ENCODE peak calls at places on chromosomes 1 and 21, in five cellular contexts. Q is K562, K is A549, I is GM12878, S is HepG2. V is an unnamed sample.

GRCh38 chr1:236502972-236503639 is 20.7 kb upstream of the LGALS8 start:
- DNase-seq in S (peak), K (peak), Q (peak), I (no peak), V (peak)

GRCh38 chr1:174324939-174325338 is 122.8 kb upstream of the GPR52 start:
- DNase-seq in Q (no peak), I (no peak), K (no peak), S (no peak), V (no peak)

GRCh38 chr1:243799908-243800307 is 50.1 kb downstream of the AKT3 start:
- DNase-seq in K (no peak), S (no peak), I (no peak), Q (no peak), V (no peak)

GRCh38 chr1:209550519-209550918 is 33.0 kb upstream of the CAMK1G start:
- DNase-seq in S (no peak), I (no peak), K (no peak), Q (no peak), V (no peak)

GRCh38 chr1:110916669-110917306 is 43.8 kb downstream of the CD53 start:
- DNase-seq in I (no peak), K (peak), S (peak), Q (peak), V (no peak)

GRCh38 chr1:62318756-62319544 is at the start of gene KANK4:
- DNase-seq in S (peak), K (peak), Q (no peak), I (no peak), V (no peak)

GRCh38 chr1:3846521-3846920 is 10.5 kb downstream of the CEP104 start:
- DNase-seq in Q (no peak), I (no peak), K (no peak), S (no peak), V (no peak)

GRCh38 chr21:34147835-34148804 is 74.7 kb downstream of the MRPS6 start:
- DNase-seq in I (no peak), K (no peak), Q (no peak), S (no peak), V (no peak)

GRCh38 chr1:219990782-219991510 is 55.4 kb downstream of the EPRS1 start:
- DNase-seq in S (peak), K (peak), Q (peak), I (no peak), V (no peak)

GRCh38 chr1:197948926-197949899 is 32.0 kb downstream of the LHX9 start:
- DNase-seq in K (no peak), I (no peak), Q (no peak), S (no peak), V (no peak)

GRCh38 chr1:87940410-87940809 is 611.7 kb downstream of the LMO4 start:
- DNase-seq in I (no peak), K (peak), S (no peak), Q (no peak), V (no peak)

DNA sequence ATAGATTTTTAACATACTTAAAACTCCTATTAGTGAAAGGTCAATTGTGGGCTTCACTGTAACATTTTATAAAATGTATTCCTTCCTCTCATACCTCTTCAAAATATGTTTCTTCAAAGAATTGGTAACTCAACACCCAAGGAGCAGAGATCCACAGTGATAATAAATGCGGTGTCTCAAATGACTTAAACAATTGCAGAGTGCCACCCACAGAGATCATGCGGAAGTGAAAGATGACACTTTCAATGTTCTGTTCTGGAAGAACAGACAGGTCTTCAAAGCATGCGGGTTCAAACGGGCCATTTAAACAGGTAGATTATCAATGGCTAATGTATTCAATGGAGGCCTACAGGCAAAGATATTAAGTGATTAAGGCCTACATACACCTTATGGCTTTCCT is 157.0 kb upstream of the GREM2 start:
- DNase-seq in S (no peak), I (no peak), K (no peak), Q (no peak), V (no peak)
- TF ChIP-seq KDM1A in S (no peak), I (no peak), K (no peak), Q (no peak), V (no peak)

GRCh38 chr1:145879775-145880174 is 5.9 kb downstream of the ANKRD35 start:
- DNase-seq in Q (no peak), K (no peak), I (no peak), S (no peak), V (no peak)
- TF ChIP-seq KDM1A in Q (no peak), K (no peak), I (no peak), S (no peak), V (no peak)

DNA sequence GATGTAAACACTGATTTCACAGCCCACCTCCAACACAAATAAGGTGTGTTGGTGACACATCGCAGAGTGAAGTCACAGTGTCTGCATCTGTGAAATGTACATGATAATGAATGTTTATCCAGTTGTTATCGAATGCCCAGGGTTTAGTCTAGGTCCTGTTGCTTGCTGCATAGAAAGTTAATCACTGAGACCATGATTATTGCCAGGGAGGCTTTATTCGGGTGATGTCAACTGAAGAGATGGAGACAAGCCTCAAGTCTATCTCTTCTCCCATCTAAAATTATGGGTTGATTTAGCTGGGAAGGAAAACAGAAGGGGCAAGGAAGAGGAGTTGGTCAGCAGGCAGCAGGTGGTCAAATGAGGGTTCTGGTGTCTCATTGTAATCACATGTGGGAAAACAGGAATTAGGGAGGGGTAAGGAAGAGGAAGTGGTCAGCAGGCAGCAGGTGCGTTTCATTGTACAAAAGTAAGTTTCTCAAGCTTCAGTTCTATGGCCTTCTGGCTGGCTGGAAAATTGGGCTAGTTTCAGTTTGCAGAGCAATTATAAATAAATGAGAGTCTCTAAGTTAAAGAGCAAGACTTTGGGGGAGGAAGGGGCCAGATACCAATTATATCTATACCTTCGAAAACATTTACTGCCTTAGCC is 146.3 kb upstream of the DNAH14 start:
- DNase-seq in I (peak), K (no peak), S (peak), Q (no peak), V (no peak)
- TF ChIP-seq KDM1A in I (no peak), K (no peak), S (no peak), Q (no peak), V (no peak)

GRCh38 chr1:54248966-54249365 is 49.0 kb downstream of the MRPL37 start:
- DNase-seq in I (no peak), K (no peak), Q (no peak), S (no peak), V (no peak)

GRCh38 chr1:54252371-54252770 is 52.4 kb downstream of the MRPL37 start:
- DNase-seq in Q (no peak), S (no peak), I (no peak), K (no peak), V (no peak)

GRCh38 chr1:54247858-54248257 is 47.9 kb downstream of the MRPL37 start:
- DNase-seq in I (no peak), K (no peak), S (no peak), Q (no peak), V (no peak)

GRCh38 chr1:54250670-54251069 is 50.7 kb downstream of the MRPL37 start:
- DNase-seq in K (no peak), I (no peak), Q (no peak), S (no peak), V (no peak)

GRCh38 chr1:54249798-54250497 is 50.0 kb downstream of the MRPL37 start:
- DNase-seq in K (peak), I (no peak), Q (no peak), S (peak), V (no peak)
- TF ChIP-seq KDM1A in K (no peak), I (no peak), Q (no peak), S (no peak), V (no peak)

GRCh38 chr21:41369105-41369914 is 7.5 kb downstream of the MX2 start:
- DNase-seq in Q (no peak), S (peak), K (no peak), I (peak), V (no peak)
- TF ChIP-seq KDM1A in Q (no peak), S (no peak), K (no peak), I (no peak), V (no peak)

GRCh38 chr1:162687870-162688269 is 55.6 kb downstream of the DDR2 start:
- DNase-seq in Q (no peak), I (no peak), K (no peak), S (peak), V (no peak)
- TF ChIP-seq KDM1A in Q (no peak), I (no peak), K (no peak), S (no peak), V (no peak)

GRCh38 chr1:55246331-55246730 is 31.2 kb upstream of the USP24 start:
- DNase-seq in K (no peak), Q (no peak), I (no peak), S (no peak), V (no peak)
- TF ChIP-seq KDM1A in K (no peak), Q (no peak), I (no peak), S (no peak), V (no peak)

DNA sequence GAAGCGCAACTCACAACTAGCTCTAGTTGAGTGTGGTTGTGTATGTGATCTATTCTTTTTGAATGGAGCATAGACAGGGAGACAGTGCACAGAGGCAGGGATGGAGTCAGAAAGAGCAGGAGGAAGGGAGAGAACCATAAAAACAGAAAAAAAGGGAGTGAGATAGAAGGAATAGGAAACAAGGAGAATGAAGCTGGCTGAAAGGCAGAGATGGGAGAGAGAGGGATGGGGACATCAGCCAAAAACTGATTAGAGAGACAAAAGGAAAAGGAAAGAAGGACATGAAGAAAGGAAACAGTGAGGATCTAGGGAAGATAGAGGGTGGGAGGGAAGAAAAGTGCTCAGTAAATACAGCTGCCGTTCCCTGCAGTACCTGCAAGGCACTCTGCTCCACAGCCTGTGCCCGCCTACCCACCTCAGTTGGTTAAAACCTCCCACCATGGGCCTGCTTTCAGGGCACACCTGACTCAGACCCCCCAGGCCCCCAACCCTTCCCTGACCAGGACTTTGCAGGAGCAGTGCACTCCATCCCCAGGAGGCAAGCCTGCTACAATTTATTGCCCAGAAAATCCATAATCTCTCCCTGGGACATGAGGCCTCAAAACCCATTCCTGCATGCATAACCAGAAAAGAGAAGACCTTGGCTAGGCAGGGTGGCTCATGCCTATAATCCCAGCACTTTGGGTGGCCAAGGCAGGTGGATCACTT is 385.2 kb upstream of the POU3F1 start:
- DNase-seq in Q (no peak), I (no peak), K (no peak), S (no peak), V (no peak)
- TF ChIP-seq KDM1A in Q (no peak), I (no peak), K (no peak), S (no peak), V (no peak)

GRCh38 chr1:227049253-227049652 is 109.2 kb downstream of the COQ8A start:
- DNase-seq in I (no peak), K (no peak), S (no peak), Q (no peak), V (no peak)

GRCh38 chr1:227038401-227038800 is 98.3 kb downstream of the COQ8A start:
- DNase-seq in K (no peak), I (no peak), Q (no peak), S (no peak), V (no peak)

GRCh38 chr1:227042292-227042691 is 102.2 kb downstream of the COQ8A start:
- DNase-seq in K (no peak), I (no peak), S (no peak), Q (no peak), V (no peak)

GRCh38 chr1:227043755-227044154 is 103.7 kb downstream of the COQ8A start:
- DNase-seq in Q (peak), S (no peak), K (peak), I (no peak), V (no peak)
- TF ChIP-seq KDM1A in Q (no peak), S (no peak), K (no peak), I (no peak), V (no peak)

GRCh38 chr1:16077430-16078245 is 4.2 kb upstream of the FAM131C start:
- DNase-seq in I (no peak), Q (no peak), S (peak), K (no peak), V (no peak)

GRCh38 chr1:16075337-16076002 is 2.0 kb upstream of the FAM131C start:
- DNase-seq in K (no peak), S (no peak), I (no peak), Q (no peak), V (no peak)

GRCh38 chr1:16076871-16077250 is 3.4 kb upstream of the FAM131C start:
- DNase-seq in K (no peak), S (no peak), Q (no peak), I (no peak), V (no peak)

GRCh38 chr1:16074217-16074616 is 766 bp upstream of the FAM131C start:
- DNase-seq in I (no peak), Q (no peak), K (no peak), S (no peak), V (no peak)

GRCh38 chr1:16076003-16076870 is 2.8 kb upstream of the FAM131C start:
- DNase-seq in K (peak), Q (peak), S (no peak), I (no peak), V (no peak)
- TF ChIP-seq KDM1A in K (no peak), Q (no peak), S (no peak), I (no peak), V (no peak)